ENCODE peak calls at places on chromosome 22, in six cellular contexts. One of them, this sample, is unnamed.

GRCh38 chr22:27218521-27218920 is 561.1 kb downstream of the MIAT start:
- DNase-seq in uterus: peak
- DNase-seq in GM18507: no peak
- DNase-seq in activated effector memory CD4-positive, alpha-beta T cell treated with Interleukin-2 at 50 U/mL for 16 hours: no peak
- DNase-seq in CD4-positive, CD25-positive, alpha-beta regulatory T cell: no peak
- DNase-seq in AG09309: no peak
- DNase-seq in this sample: no peak

GRCh38 chr22:36355362-36355761 is 32.4 kb downstream of the MYH9 start:
- DNase-seq in uterus: no peak
- DNase-seq in GM18507: no peak
- DNase-seq in activated effector memory CD4-positive, alpha-beta T cell treated with Interleukin-2 at 50 U/mL for 16 hours: no peak
- DNase-seq in CD4-positive, CD25-positive, alpha-beta regulatory T cell: no peak
- DNase-seq in AG09309: no peak
- DNase-seq in this sample: no peak

GRCh38 chr22:17411213-17411612 is 42.0 kb downstream of the CECR2 start:
- DNase-seq in uterus: peak
- DNase-seq in GM18507: no peak
- DNase-seq in activated effector memory CD4-positive, alpha-beta T cell treated with Interleukin-2 at 50 U/mL for 16 hours: no peak
- DNase-seq in CD4-positive, CD25-positive, alpha-beta regulatory T cell: no peak
- DNase-seq in AG09309: no peak
- DNase-seq in this sample: no peak

GRCh38 chr22:49915610-49916009 is 2.6 kb downstream of the ALG12 start:
- DNase-seq in uterus: no peak
- DNase-seq in GM18507: no peak
- DNase-seq in activated effector memory CD4-positive, alpha-beta T cell treated with Interleukin-2 at 50 U/mL for 16 hours: no peak
- DNase-seq in CD4-positive, CD25-positive, alpha-beta regulatory T cell: no peak
- DNase-seq in AG09309: no peak
- DNase-seq in this sample: no peak

GRCh38 chr22:30250713-30251267 is 4.2 kb upstream of the LIF start:
- DNase-seq in uterus: no peak
- DNase-seq in GM18507: no peak
- DNase-seq in activated effector memory CD4-positive, alpha-beta T cell treated with Interleukin-2 at 50 U/mL for 16 hours: no peak
- DNase-seq in CD4-positive, CD25-positive, alpha-beta regulatory T cell: no peak
- DNase-seq in AG09309: no peak
- DNase-seq in this sample: no peak

GRCh38 chr22:37710675-37711074 is 13.8 kb downstream of the TRIOBP start:
- DNase-seq in uterus: no peak
- DNase-seq in GM18507: no peak
- DNase-seq in activated effector memory CD4-positive, alpha-beta T cell treated with Interleukin-2 at 50 U/mL for 16 hours: no peak
- DNase-seq in CD4-positive, CD25-positive, alpha-beta regulatory T cell: no peak
- DNase-seq in AG09309: no peak
- DNase-seq in this sample: no peak

GRCh38 chr22:46569848-46570695 is 32.7 kb upstream of the CELSR1 start:
- DNase-seq in uterus: no peak
- DNase-seq in GM18507: no peak
- DNase-seq in activated effector memory CD4-positive, alpha-beta T cell treated with Interleukin-2 at 50 U/mL for 16 hours: no peak
- DNase-seq in CD4-positive, CD25-positive, alpha-beta regulatory T cell: no peak
- DNase-seq in AG09309: no peak
- DNase-seq in this sample: no peak

GRCh38 chr22:37564111-37564711 is 3.9 kb downstream of the CDC42EP1 start:
- DNase-seq in uterus: no peak
- DNase-seq in GM18507: no peak
- DNase-seq in activated effector memory CD4-positive, alpha-beta T cell treated with Interleukin-2 at 50 U/mL for 16 hours: no peak
- DNase-seq in CD4-positive, CD25-positive, alpha-beta regulatory T cell: no peak
- DNase-seq in AG09309: no peak
- DNase-seq in this sample: no peak

GRCh38 chr22:48234011-48234410 is 1471.6 kb downstream of the TBC1D22A start:
- DNase-seq in uterus: no peak
- DNase-seq in GM18507: no peak
- DNase-seq in activated effector memory CD4-positive, alpha-beta T cell treated with Interleukin-2 at 50 U/mL for 16 hours: no peak
- DNase-seq in CD4-positive, CD25-positive, alpha-beta regulatory T cell: no peak
- DNase-seq in AG09309: no peak
- DNase-seq in this sample: no peak

GRCh38 chr22:49198705-49199084 is 629.0 kb downstream of the BRD1 start:
- DNase-seq in uterus: peak
- DNase-seq in GM18507: no peak
- DNase-seq in activated effector memory CD4-positive, alpha-beta T cell treated with Interleukin-2 at 50 U/mL for 16 hours: no peak
- DNase-seq in CD4-positive, CD25-positive, alpha-beta regulatory T cell: no peak
- DNase-seq in AG09309: no peak
- DNase-seq in this sample: no peak

GRCh38 chr22:26170795-26171194 is 1.5 kb downstream of the SEZ6L start:
- DNase-seq in uterus: no peak
- DNase-seq in GM18507: no peak
- DNase-seq in activated effector memory CD4-positive, alpha-beta T cell treated with Interleukin-2 at 50 U/mL for 16 hours: no peak
- DNase-seq in CD4-positive, CD25-positive, alpha-beta regulatory T cell: no peak
- DNase-seq in AG09309: no peak
- DNase-seq in this sample: no peak

GRCh38 chr22:46108564-46109473 is 41.5 kb upstream of the PPARA start:
- DNase-seq in uterus: peak
- DNase-seq in GM18507: no peak
- DNase-seq in activated effector memory CD4-positive, alpha-beta T cell treated with Interleukin-2 at 50 U/mL for 16 hours: no peak
- DNase-seq in CD4-positive, CD25-positive, alpha-beta regulatory T cell: no peak
- DNase-seq in AG09309: no peak
- DNase-seq in this sample: no peak

GRCh38 chr22:25564320-25564978 is at the start of gene GRK3:
- DNase-seq in uterus: peak
- DNase-seq in GM18507: peak
- DNase-seq in activated effector memory CD4-positive, alpha-beta T cell treated with Interleukin-2 at 50 U/mL for 16 hours: peak
- DNase-seq in CD4-positive, CD25-positive, alpha-beta regulatory T cell: peak
- DNase-seq in AG09309: no peak
- DNase-seq in this sample: no peak